ENCODE peak calls at places on chromosomes 1 and 21, in ten cellular contexts. X, J, Z, T, Q, S, W, K, V and C are unnamed samples.

GRCh38 chr1:18348354-18348753 is 132.4 kb upstream of the KLHDC7A start:
- DNase-seq in V (no peak), X (no peak), T (no peak), Z (no peak), W (no peak), S (no peak), Q (no peak), K (no peak), J (no peak), C (no peak)

GRCh38 chr1:169776440-169776839 is 18.3 kb downstream of the METTL18 start:
- DNase-seq in S (no peak), T (no peak), K (no peak), Q (no peak), J (no peak), X (no peak), W (no peak), Z (no peak), V (no peak), C (no peak)

GRCh38 chr1:32992489-32993214 is 28.0 kb upstream of the RNF19B start:
- DNase-seq in Q (peak; percentile 84), V (peak; percentile 100), T (peak; percentile 76), Z (peak; percentile 58), J (peak; percentile 94), K (peak; percentile 93), X (peak; percentile 97), W (peak; percentile 69), S (peak; percentile 99), C (peak; percentile 79)

GRCh38 chr1:228006793-228007053 is at the start of gene WNT3A:
- DNase-seq in S (no peak), V (no peak), J (no peak), T (no peak), Z (no peak), Q (no peak), X (no peak), K (no peak), W (no peak), C (no peak)

GRCh38 chr1:20689645-20690056 is 28.2 kb downstream of the KIF17 start:
- DNase-seq in Z (no peak), W (no peak), K (no peak), Q (no peak), V (no peak), J (no peak), S (no peak), T (no peak), X (no peak), C (no peak)

GRCh38 chr1:98305362-98305761 is 356.2 kb upstream of the SNX7 start:
- DNase-seq in J (no peak), V (no peak), K (no peak), T (no peak), W (no peak), Z (no peak), S (no peak), X (no peak), Q (no peak), C (no peak)

GRCh38 chr1:227094249-227094966 is 154.3 kb downstream of the COQ8A start:
- DNase-seq in K (no peak), S (no peak), Q (no peak), X (no peak), Z (no peak), J (no peak), V (no peak), W (no peak), T (no peak), C (no peak)

GRCh38 chr1:100569888-100570287 is 31.9 kb downstream of the GPR88 start:
- DNase-seq in Q (no peak), W (no peak), T (no peak), X (no peak), S (no peak), J (no peak), Z (no peak), K (no peak), V (no peak), C (no peak)

GRCh38 chr1:12188115-12188514 is 21.3 kb downstream of the TNFRSF1B start:
- DNase-seq in S (peak; percentile 54), K (no peak), W (no peak), X (peak; percentile 21), V (no peak), J (no peak), T (no peak), Z (no peak), Q (no peak), C (no peak)

GRCh38 chr1:61428146-61428545 is 296.8 kb downstream of the TM2D1 start:
- DNase-seq in K (no peak), T (no peak), Z (no peak), Q (no peak), X (no peak), W (no peak), S (no peak), V (no peak), J (peak; percentile 78), C (no peak)

GRCh38 chr1:24324903-24325302 is 5.7 kb downstream of the GRHL3 start:
- DNase-seq in J (no peak), V (no peak), K (no peak), Q (no peak), W (no peak), Z (no peak), S (no peak), X (no peak), T (no peak), C (no peak)

GRCh38 chr1:117025568-117025967 is 24.0 kb downstream of the CD101 start:
- DNase-seq in Z (no peak), J (no peak), K (no peak), X (no peak), W (no peak), T (no peak), V (no peak), S (no peak), Q (no peak), C (no peak)

GRCh38 chr21:26888256-26888655 is 43.0 kb upstream of the ADAMTS1 start:
- DNase-seq in Z (no peak), Q (no peak), J (peak; percentile 31), S (peak; percentile 7), T (no peak), W (no peak), K (no peak), V (no peak), X (no peak), C (no peak)

GRCh38 chr1:164785841-164786534 is 227.0 kb downstream of the PBX1 start:
- DNase-seq in J (no peak), W (no peak), T (no peak), Q (no peak), V (peak; percentile 58), K (no peak), Z (no peak), X (no peak), S (no peak), C (no peak)

GRCh38 chr1:29703596-29703995 is 467.3 kb downstream of the PTPRU start:
- DNase-seq in Z (no peak), Q (no peak), T (no peak), W (peak; percentile 20), K (no peak), S (peak; percentile 76), J (no peak), V (peak; percentile 45), X (peak; percentile 42), C (no peak)
- TF ChIP-seq CTCF in Z (peak; percentile 61), Q (peak; percentile 57), T (peak; percentile 71), W (peak; percentile 84), K (peak; percentile 74), S (peak; percentile 92), J (peak; percentile 94), V (peak; percentile 95), X (peak; percentile 91), C (peak; percentile 83)

GRCh38 chr21:31142600-31142999 is 104.3 kb upstream of the KRTAP19-8 start:
- DNase-seq in V (no peak), T (no peak), W (no peak), Z (no peak), K (no peak), S (no peak), X (no peak), Q (no peak), J (no peak), C (no peak)
- TF ChIP-seq CTCF in V (no peak), T (no peak), W (no peak), Z (no peak), K (peak; percentile 10), S (no peak), X (peak; percentile 22), Q (no peak), J (no peak), C (no peak)

GRCh38 chr21:18840239-18840638 is 436.7 kb upstream of the TMPRSS15 start:
- DNase-seq in K (no peak), Z (no peak), Q (no peak), W (no peak), S (peak; percentile 52), V (no peak), X (peak; percentile 50), J (peak; percentile 4), T (no peak), C (no peak)
- TF ChIP-seq CTCF in K (no peak), Z (no peak), Q (no peak), W (peak; percentile 6), S (peak; percentile 54), V (peak; percentile 15), X (peak; percentile 53), J (peak; percentile 14), T (no peak), C (no peak)

GRCh38 chr1:8352886-8353285 is 35.0 kb downstream of the SLC45A1 start:
- DNase-seq in J (no peak), S (no peak), Z (no peak), T (no peak), K (peak; percentile 51), V (no peak), W (no peak), Q (peak; percentile 22), X (no peak), C (no peak)

GRCh38 chr1:8353386-8353785 is 35.5 kb downstream of the SLC45A1 start:
- DNase-seq in X (no peak), W (no peak), J (no peak), V (no peak), T (no peak), S (no peak), K (peak; percentile 78), Q (peak; percentile 34), Z (no peak), C (no peak)

GRCh38 chr1:8350914-8351684 is 33.2 kb downstream of the SLC45A1 start:
- DNase-seq in T (no peak), J (no peak), Q (peak; percentile 25), W (no peak), V (no peak), S (no peak), K (peak; percentile 75), Z (no peak), X (no peak), C (no peak)

GRCh38 chr1:8352471-8352845 is 34.5 kb downstream of the SLC45A1 start:
- DNase-seq in W (no peak), V (no peak), X (no peak), K (no peak), J (no peak), T (no peak), Q (peak; percentile 20), S (no peak), Z (no peak), C (no peak)

DNA sequence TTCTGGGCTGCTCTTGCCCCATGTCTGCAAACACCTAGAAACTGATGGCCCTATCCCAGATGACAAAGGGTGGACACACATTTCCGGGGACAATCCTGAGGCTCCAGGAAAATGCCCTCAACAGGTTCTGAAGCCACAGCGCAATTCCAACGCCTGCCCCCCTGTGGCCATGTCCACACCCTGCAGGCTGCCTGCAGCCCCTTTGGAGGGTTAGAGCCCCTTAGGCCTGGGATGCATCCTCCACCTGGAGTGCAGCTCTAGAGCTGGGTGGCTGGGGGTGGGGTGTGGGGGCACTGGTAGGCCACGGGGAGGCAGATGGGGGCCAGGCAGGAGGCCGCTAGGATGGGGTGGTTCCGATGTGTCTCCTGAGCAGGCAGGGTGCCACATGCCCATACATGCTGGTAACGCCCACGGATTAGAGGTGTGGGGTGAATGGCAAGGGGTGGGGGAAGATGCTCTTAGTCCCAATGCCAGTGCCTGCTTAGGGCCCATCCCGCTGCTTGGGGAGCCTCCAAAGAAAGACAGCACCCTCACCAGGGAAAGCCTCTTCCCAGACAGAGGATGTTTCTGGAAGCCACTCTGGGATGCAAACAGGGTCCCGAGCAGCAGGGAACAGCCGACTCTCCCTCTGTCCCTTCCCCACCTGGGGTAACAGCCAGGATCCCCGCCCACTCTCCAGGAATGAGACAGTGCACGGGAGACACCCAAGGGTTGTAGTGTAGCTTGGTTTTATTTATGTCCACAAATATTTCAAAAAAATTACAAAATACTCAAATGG is 34.0 kb downstream of the SLC45A1 start:
- DNase-seq in T (no peak), V (peak; percentile 71), S (peak; percentile 40), J (no peak), Q (peak; percentile 24), W (no peak), Z (no peak), X (no peak), K (peak; percentile 76), C (no peak)
- TF ChIP-seq CTCF in T (peak; percentile 66), V (peak; percentile 59), S (peak; percentile 77), J (peak; percentile 84), Q (peak; percentile 54), W (peak; percentile 63), Z (peak; percentile 52), X (peak; percentile 86), K (peak; percentile 41), C (peak; percentile 58)